ENCODE peak calls at places on chromosomes 3 and 15, in eight cellular contexts. One of them, this sample, is unnamed.

GRCh38 chr15:46131876-46132275 is 497.0 kb downstream of the SQOR start:
- DNase-seq in posterior cingulate gyrus: no peak
- DNase-seq in spleen: no peak
- DNase-seq in right cardiac atrium: no peak
- DNase-seq in aorta: peak; percentile 26
- DNase-seq in T-helper 9 cell: no peak
- DNase-seq in hepatocyte: no peak
- DNase-seq in amniotic stem cell: no peak
- DNase-seq in this sample: no peak

GRCh38 chr15:68391084-68391483 is 40.9 kb downstream of the ITGA11 start:
- DNase-seq in posterior cingulate gyrus: no peak
- DNase-seq in hepatocyte: no peak
- DNase-seq in right cardiac atrium: no peak
- DNase-seq in T-helper 9 cell: no peak
- DNase-seq in spleen: no peak
- DNase-seq in amniotic stem cell: no peak
- DNase-seq in aorta: no peak
- DNase-seq in this sample: no peak

GRCh38 chr3:173743512-173743911 is 346.0 kb downstream of the NLGN1 start:
- DNase-seq in amniotic stem cell: no peak
- DNase-seq in spleen: no peak
- DNase-seq in hepatocyte: no peak
- DNase-seq in T-helper 9 cell: no peak
- DNase-seq in aorta: no peak
- DNase-seq in posterior cingulate gyrus: no peak
- DNase-seq in right cardiac atrium: no peak
- DNase-seq in this sample: no peak

GRCh38 chr3:51610708-51611107 is 60.3 kb upstream of the TEX264 start:
- DNase-seq in right cardiac atrium: no peak
- DNase-seq in posterior cingulate gyrus: no peak
- DNase-seq in T-helper 9 cell: no peak
- DNase-seq in amniotic stem cell: no peak
- DNase-seq in hepatocyte: no peak
- DNase-seq in aorta: no peak
- DNase-seq in spleen: no peak
- DNase-seq in this sample: no peak

GRCh38 chr15:98442379-98442833 is 205.9 kb upstream of the IGF1R start:
- DNase-seq in right cardiac atrium: no peak
- DNase-seq in T-helper 9 cell: no peak
- DNase-seq in amniotic stem cell: peak; percentile 66
- DNase-seq in aorta: no peak
- DNase-seq in spleen: no peak
- DNase-seq in hepatocyte: peak; percentile 87
- DNase-seq in posterior cingulate gyrus: no peak
- DNase-seq in this sample: peak; percentile 74

GRCh38 chr3:105965384-105965783 is 96.6 kb upstream of the CBLB start:
- DNase-seq in amniotic stem cell: no peak
- DNase-seq in T-helper 9 cell: no peak
- DNase-seq in right cardiac atrium: no peak
- DNase-seq in aorta: no peak
- DNase-seq in posterior cingulate gyrus: no peak
- DNase-seq in spleen: no peak
- DNase-seq in hepatocyte: no peak
- DNase-seq in this sample: no peak

GRCh38 chr3:186930143-186930638 is at the start of gene ST6GAL1:
- DNase-seq in amniotic stem cell: no peak
- DNase-seq in right cardiac atrium: peak; percentile 84
- DNase-seq in hepatocyte: peak; percentile 54
- DNase-seq in aorta: peak; percentile 92
- DNase-seq in T-helper 9 cell: peak; percentile 57
- DNase-seq in spleen: peak; percentile 97
- DNase-seq in posterior cingulate gyrus: peak; percentile 81
- DNase-seq in this sample: peak; percentile 71

GRCh38 chr15:36598529-36599177 is 19.2 kb downstream of the CDIN1 start:
- DNase-seq in posterior cingulate gyrus: no peak
- DNase-seq in hepatocyte: no peak
- DNase-seq in spleen: no peak
- DNase-seq in amniotic stem cell: no peak
- DNase-seq in right cardiac atrium: no peak
- DNase-seq in T-helper 9 cell: no peak
- DNase-seq in aorta: no peak
- DNase-seq in this sample: no peak

GRCh38 chr3:50325497-50326181 is 2.4 kb downstream of the TUSC2 start:
- DNase-seq in right cardiac atrium: no peak
- DNase-seq in posterior cingulate gyrus: no peak
- DNase-seq in amniotic stem cell: no peak
- DNase-seq in aorta: no peak
- DNase-seq in T-helper 9 cell: no peak
- DNase-seq in spleen: peak; percentile 64
- DNase-seq in hepatocyte: no peak
- DNase-seq in this sample: no peak

GRCh38 chr3:100419406-100419805 is 18.1 kb downstream of the LNP1 start:
- DNase-seq in amniotic stem cell: no peak
- DNase-seq in spleen: no peak
- DNase-seq in aorta: no peak
- DNase-seq in right cardiac atrium: no peak
- DNase-seq in hepatocyte: no peak
- DNase-seq in T-helper 9 cell: no peak
- DNase-seq in posterior cingulate gyrus: no peak
- DNase-seq in this sample: no peak

GRCh38 chr3:39388741-39389248 is 5.6 kb downstream of the SLC25A38 start:
- DNase-seq in right cardiac atrium: no peak
- DNase-seq in hepatocyte: no peak
- DNase-seq in spleen: no peak
- DNase-seq in amniotic stem cell: no peak
- DNase-seq in aorta: no peak
- DNase-seq in posterior cingulate gyrus: no peak
- DNase-seq in T-helper 9 cell: no peak
- DNase-seq in this sample: no peak

GRCh38 chr3:46947981-46948791 is 28.4 kb downstream of the CCDC12 start:
- DNase-seq in posterior cingulate gyrus: peak; percentile 41
- DNase-seq in spleen: peak; percentile 82
- DNase-seq in amniotic stem cell: no peak
- DNase-seq in hepatocyte: peak; percentile 91
- DNase-seq in aorta: no peak
- DNase-seq in T-helper 9 cell: peak; percentile 70
- DNase-seq in right cardiac atrium: peak; percentile 70
- DNase-seq in this sample: peak; percentile 89

GRCh38 chr3:50154840-50155490 is at the start of gene SEMA3F:
- DNase-seq in right cardiac atrium: peak; percentile 67
- DNase-seq in aorta: peak; percentile 89
- DNase-seq in spleen: peak; percentile 91
- DNase-seq in posterior cingulate gyrus: no peak
- DNase-seq in T-helper 9 cell: peak; percentile 67
- DNase-seq in amniotic stem cell: peak; percentile 44
- DNase-seq in hepatocyte: peak; percentile 87
- DNase-seq in this sample: peak; percentile 77

GRCh38 chr15:101062471-101063171 is 143.5 kb downstream of the LRRK1 start:
- DNase-seq in right cardiac atrium: no peak
- DNase-seq in posterior cingulate gyrus: no peak
- DNase-seq in spleen: peak; percentile 77
- DNase-seq in T-helper 9 cell: no peak
- DNase-seq in amniotic stem cell: no peak
- DNase-seq in aorta: no peak
- DNase-seq in hepatocyte: no peak
- DNase-seq in this sample: no peak

GRCh38 chr3:72255191-72255590 is 470.2 kb upstream of the PROK2 start:
- DNase-seq in right cardiac atrium: no peak
- DNase-seq in amniotic stem cell: no peak
- DNase-seq in T-helper 9 cell: no peak
- DNase-seq in posterior cingulate gyrus: no peak
- DNase-seq in spleen: no peak
- DNase-seq in hepatocyte: peak; percentile 40
- DNase-seq in aorta: no peak
- DNase-seq in this sample: no peak

GRCh38 chr3:14600075-14600474 is 51.5 kb upstream of the CCDC174 start:
- DNase-seq in amniotic stem cell: no peak
- DNase-seq in right cardiac atrium: no peak
- DNase-seq in aorta: no peak
- DNase-seq in T-helper 9 cell: no peak
- DNase-seq in spleen: no peak
- DNase-seq in posterior cingulate gyrus: no peak
- DNase-seq in hepatocyte: no peak
- DNase-seq in this sample: no peak

GRCh38 chr3:109132801-109133473 is 3.6 kb upstream of the C3orf85 start:
- DNase-seq in posterior cingulate gyrus: no peak
- DNase-seq in amniotic stem cell: no peak
- DNase-seq in T-helper 9 cell: no peak
- DNase-seq in right cardiac atrium: no peak
- DNase-seq in hepatocyte: peak; percentile 61
- DNase-seq in spleen: no peak
- DNase-seq in aorta: no peak
- DNase-seq in this sample: no peak